ENCODE peak calls at places on chromosomes 4 and X, in eight cellular contexts. A, T, U, I, Z, S, J and K are unnamed samples.

GRCh38 chrX:69613946-69614345 is 2.0 kb upstream of the EDA start:
- DNase-seq in T (no peak), S (no peak), U (no peak), Z (no peak), A (no peak), I (peak), J (no peak), K (no peak)

GRCh38 chr4:157700898-157701694 is 471.7 kb downstream of the GASK1B start:
- DNase-seq in S (no peak), I (no peak), J (no peak), Z (no peak), T (peak), A (no peak), U (peak), K (no peak)

GRCh38 chr4:825969-826330 is at the start of gene CPLX1:
- DNase-seq in S (no peak), I (peak), A (no peak), Z (no peak), J (no peak), U (no peak), T (peak), K (no peak)

GRCh38 chr4:172957216-172957615 is 211.4 kb upstream of the GALNT7 start:
- DNase-seq in T (no peak), Z (no peak), A (no peak), J (no peak), S (no peak), U (no peak), I (no peak), K (no peak)

GRCh38 chrX:11757729-11758399 is at the start of gene MSL3:
- DNase-seq in T (peak), Z (peak), S (peak), J (peak), U (peak), I (peak), A (no peak), K (peak)

GRCh38 chr4:61740950-61741638 is 541.0 kb downstream of the ADGRL3 start:
- DNase-seq in T (no peak), Z (no peak), U (no peak), S (no peak), A (no peak), J (no peak), I (no peak), K (no peak)

GRCh38 chrX:35380808-35381700 is 417.1 kb upstream of the MAGEB16 start:
- DNase-seq in I (peak), T (no peak), J (no peak), A (no peak), U (peak), S (no peak), Z (peak), K (peak)

GRCh38 chr4:52292245-52292644 is 241.1 kb downstream of the SPATA18 start:
- DNase-seq in S (no peak), J (no peak), T (no peak), I (no peak), U (no peak), A (no peak), Z (no peak), K (no peak)

GRCh38 chr4:119648398-119648797 is 19.8 kb upstream of the PDE5A start:
- DNase-seq in I (no peak), J (no peak), A (no peak), T (no peak), S (no peak), Z (no peak), U (no peak), K (no peak)

GRCh38 chr4:41814565-41814964 is 66.0 kb upstream of the PHOX2B start:
- DNase-seq in U (peak), I (no peak), A (no peak), T (peak), S (no peak), J (peak), Z (peak), K (no peak)

GRCh38 chr4:85715996-85716737 is 241.2 kb downstream of the ARHGAP24 start:
- DNase-seq in S (no peak), I (no peak), J (no peak), Z (no peak), T (no peak), U (no peak), A (no peak), K (no peak)

GRCh38 chrX:138504254-138504653 is 207.3 kb downstream of the FGF13 start:
- DNase-seq in S (no peak), J (no peak), A (no peak), I (no peak), Z (no peak), U (no peak), T (no peak), K (no peak)

GRCh38 chr4:110184124-110184790 is 14.2 kb downstream of the ELOVL6 start:
- DNase-seq in S (no peak), Z (peak), A (no peak), I (no peak), J (no peak), T (no peak), U (peak), K (no peak)

DNA sequence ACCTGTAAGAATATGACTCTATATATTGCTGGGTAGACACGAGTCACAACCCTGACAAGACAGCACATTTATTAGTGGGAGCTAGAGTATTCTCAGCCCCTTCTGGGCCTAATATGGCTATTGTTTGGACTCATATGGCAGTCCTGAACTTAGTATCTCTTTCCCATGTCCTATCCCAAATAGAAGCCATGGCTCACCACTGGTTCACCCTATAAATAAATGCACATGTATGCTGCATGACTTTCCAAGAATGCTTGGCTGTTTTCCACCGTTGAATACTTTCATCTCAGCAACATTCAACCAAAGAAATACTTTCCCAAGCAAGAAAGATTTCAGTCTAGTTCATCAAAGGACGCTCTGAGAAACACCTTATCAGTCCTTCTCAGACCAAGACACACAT is 36.7 kb downstream of the SMPX start:
- DNase-seq in Z (no peak), S (no peak), T (no peak), U (no peak), J (no peak), A (no peak), I (no peak), K (no peak)
- TF ChIP-seq CTCF in Z (no peak), S (no peak), T (no peak), U (no peak), J (no peak), A (no peak), I (no peak), K (no peak)

GRCh38 chrX:54978448-54978847 is 15.5 kb downstream of the PFKFB1 start:
- DNase-seq in I (no peak), A (no peak), S (no peak), Z (peak), U (peak), J (no peak), T (no peak), K (no peak)

GRCh38 chrX:54977387-54977786 is 16.6 kb downstream of the PFKFB1 start:
- DNase-seq in U (no peak), Z (no peak), J (no peak), I (no peak), S (no peak), T (no peak), A (no peak), K (no peak)

GRCh38 chrX:54980334-54980733 is 13.7 kb downstream of the PFKFB1 start:
- DNase-seq in S (no peak), T (no peak), U (no peak), J (no peak), I (no peak), Z (no peak), A (no peak), K (no peak)

DNA sequence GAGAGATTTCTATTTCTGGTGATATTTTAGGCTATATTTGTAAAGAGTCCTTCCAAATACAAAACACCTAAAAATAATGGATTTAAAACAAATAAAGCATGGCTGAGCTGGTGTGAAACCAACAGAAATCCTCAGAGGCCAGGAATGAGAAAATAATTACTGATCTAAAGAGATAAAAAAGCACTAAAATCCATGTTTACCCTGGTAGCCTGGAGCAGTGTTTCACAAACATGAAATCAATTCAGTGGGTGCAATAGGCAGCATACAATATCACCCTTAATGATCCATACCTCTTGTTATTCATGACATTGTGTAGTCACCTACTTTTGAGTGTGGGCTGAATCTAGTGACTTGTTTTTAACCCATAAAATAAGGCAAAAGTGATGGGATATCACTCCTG is 14.6 kb downstream of the PFKFB1 start:
- DNase-seq in A (no peak), T (no peak), Z (no peak), J (no peak), S (no peak), I (no peak), U (no peak), K (no peak)
- TF ChIP-seq CTCF in A (no peak), T (no peak), Z (no peak), J (no peak), S (no peak), I (no peak), U (no peak), K (no peak)

DNA sequence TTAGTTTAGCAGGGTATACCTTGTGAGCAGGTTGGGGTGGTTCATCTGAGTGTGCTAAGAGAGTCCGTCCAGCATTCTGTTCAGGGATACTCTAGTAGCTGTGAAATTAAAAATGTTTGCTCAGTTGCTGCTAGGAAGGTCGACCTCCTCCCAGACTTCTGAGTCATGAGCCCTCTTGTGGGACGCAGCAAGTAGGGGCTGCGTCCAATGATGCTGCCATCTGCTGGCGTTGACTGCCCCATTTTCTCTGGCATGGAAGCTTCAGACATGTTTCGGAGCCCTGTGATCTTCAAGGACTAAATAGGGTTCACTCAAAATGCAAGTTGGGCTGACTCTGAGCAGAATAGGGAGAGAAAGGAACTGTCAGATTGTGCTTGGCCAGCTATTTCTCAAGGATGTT is 201.0 kb upstream of the ARSJ start:
- DNase-seq in Z (no peak), T (peak), I (peak), A (no peak), J (peak), U (peak), S (no peak), K (no peak)
- TF ChIP-seq CTCF in Z (peak), T (peak), I (no peak), A (no peak), J (peak), U (peak), S (no peak), K (peak)

GRCh38 chr4:7782783-7783182 is 156.9 kb downstream of the AFAP1 start:
- DNase-seq in J (no peak), I (no peak), U (no peak), S (no peak), Z (no peak), A (no peak), T (no peak), K (no peak)

GRCh38 chr4:7784131-7784870 is 155.4 kb downstream of the AFAP1 start:
- DNase-seq in T (no peak), S (no peak), J (no peak), U (no peak), I (no peak), Z (no peak), A (no peak), K (no peak)

GRCh38 chr4:7785017-7785416 is 154.6 kb downstream of the AFAP1 start:
- DNase-seq in A (no peak), U (peak), T (no peak), J (no peak), S (no peak), Z (no peak), I (no peak), K (no peak)

GRCh38 chr4:7781993-7782392 is 157.7 kb downstream of the AFAP1 start:
- DNase-seq in S (no peak), Z (no peak), U (peak), J (no peak), A (no peak), T (no peak), I (no peak), K (no peak)

GRCh38 chr4:7783560-7783959 is 156.1 kb downstream of the AFAP1 start:
- DNase-seq in J (no peak), S (no peak), T (no peak), Z (no peak), I (no peak), U (no peak), A (no peak), K (no peak)
- TF ChIP-seq CTCF in J (no peak), S (no peak), T (no peak), Z (no peak), I (no peak), U (no peak), A (no peak), K (no peak)

GRCh38 chr4:120940547-120940946 is 18.0 kb upstream of the PRDM5 start:
- DNase-seq in S (no peak), J (no peak), U (no peak), A (no peak), T (no peak), Z (no peak), I (no peak), K (no peak)
- TF ChIP-seq CTCF in S (no peak), J (no peak), U (no peak), A (no peak), T (no peak), Z (no peak), I (no peak), K (no peak)

DNA sequence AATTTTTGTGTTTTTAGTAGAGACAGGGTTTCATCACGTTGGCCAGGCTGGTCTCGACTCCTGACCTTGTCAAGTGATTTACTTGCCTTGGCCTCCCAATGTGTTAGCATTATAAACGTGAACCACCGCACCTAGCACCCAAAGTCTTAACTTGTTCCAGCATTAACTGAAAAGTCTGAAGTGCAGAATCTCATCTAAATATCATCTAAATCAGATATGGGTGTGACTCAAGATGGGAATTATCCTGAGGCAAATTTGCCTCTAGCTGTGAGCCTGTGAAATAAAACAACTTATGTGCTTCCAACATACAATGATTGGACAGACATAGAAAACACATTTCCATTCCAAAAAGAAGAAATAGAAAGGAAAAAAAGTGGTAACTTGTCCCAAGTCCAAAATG is 641.1 kb upstream of the ATOH1 start:
- DNase-seq in J (no peak), T (no peak), I (no peak), S (no peak), U (no peak), A (no peak), Z (no peak), K (no peak)
- TF ChIP-seq CTCF in J (no peak), T (no peak), I (no peak), S (no peak), U (no peak), A (no peak), Z (no peak), K (no peak)